ENCODE peak calls at places on chromosomes 13 and 19, in ten cellular contexts. X is COLO829; Y is posterior cingulate gyrus; P is ACHN; W is astrocyte of the hippocampus; Q is T-helper 2 cell; K is NCI-H345; U is HCEC 1CT; J is foreskin fibroblast; I is activated CD8-positive, alpha-beta memory T cell treated with anti-CD3 and anti-CD28 coated beads, Interleukin-2, amount 10 ng/mL, durations not matched to agents 7 days and 5 days. L is an unnamed sample.
A peak's percentile ranks its signal among the peaks of the same experiment; 100 is the strongest.

GRCh38 chr13:21333186-21333585 is 125.9 kb downstream of the ZDHHC20 start:
- DNase-seq in X (no peak), Y (no peak), P (no peak), W (no peak), Q (no peak), K (no peak), U (no peak), J (no peak), I (no peak), L (no peak)

GRCh38 chr13:35925669-35926068 is 205.5 kb downstream of the DCLK1 start:
- DNase-seq in X (no peak), Y (no peak), P (no peak), W (peak; percentile 21), Q (no peak), K (no peak), U (no peak), J (no peak), I (no peak), L (no peak)

GRCh38 chr13:113129921-113130750 is 7.5 kb downstream of the F10 start:
- DNase-seq in X (no peak), Y (no peak), P (no peak), W (no peak), Q (no peak), K (no peak), U (no peak), J (no peak), I (peak; percentile 53), L (no peak)

GRCh38 chr19:46618670-46619231 is 6.1 kb downstream of the PTGIR start:
- DNase-seq in X (no peak), Y (no peak), P (no peak), W (no peak), Q (no peak), K (peak; percentile 1), U (peak; percentile 21), J (peak; percentile 72), I (no peak), L (no peak)

GRCh38 chr19:10118960-10119359 is 739 bp downstream of the EIF3G start:
- DNase-seq in X (no peak), Y (no peak), P (no peak), W (no peak), Q (no peak), K (no peak), U (no peak), J (peak; percentile 53), I (no peak), L (no peak)

GRCh38 chr19:48568345-48568886 is 16.4 kb downstream of the SULT2B1 start:
- DNase-seq in X (peak; percentile 63), Y (peak; percentile 52), P (peak; percentile 93), W (peak; percentile 96), Q (no peak), K (no peak), U (peak; percentile 87), J (peak; percentile 95), I (no peak), L (peak; percentile 46)

GRCh38 chr19:5452594-5453565 is 2.3 kb upstream of the ZNRF4 start:
- DNase-seq in X (peak; percentile 70), Y (no peak), P (no peak), W (no peak), Q (no peak), K (no peak), U (peak; percentile 9), J (peak; percentile 23), I (no peak), L (peak; percentile 61)

GRCh38 chr19:11377756-11378155 is 3.3 kb downstream of the SWSAP1 start:
- DNase-seq in X (no peak), Y (no peak), P (no peak), W (peak; percentile 16), Q (no peak), K (no peak), U (peak; percentile 54), J (peak; percentile 62), I (no peak), L (no peak)

GRCh38 chr13:113816248-113816924 is 47.5 kb downstream of the GAS6 start:
- DNase-seq in X (no peak), Y (no peak), P (no peak), W (no peak), Q (no peak), K (no peak), U (no peak), J (peak; percentile 63), I (no peak), L (peak; percentile 17)

GRCh38 chr19:28940751-28941500 is 272.0 kb downstream of the UQCRFS1 start:
- DNase-seq in X (no peak), Y (peak; percentile 14), P (no peak), W (no peak), Q (no peak), K (no peak), U (no peak), J (peak; percentile 85), I (no peak), L (no peak)

GRCh38 chr13:22933571-22934181 is 247.1 kb upstream of the SGCG start:
- DNase-seq in X (no peak), Y (no peak), P (no peak), W (no peak), Q (no peak), K (no peak), U (no peak), J (no peak), I (no peak), L (no peak)

GRCh38 chr19:17264641-17264979 is at the start of gene USHBP1:
- DNase-seq in X (no peak), Y (no peak), P (no peak), W (no peak), Q (no peak), K (no peak), U (no peak), J (no peak), I (no peak), L (no peak)

GRCh38 chr13:85091835-85092234 is 707.4 kb downstream of the SLITRK6 start:
- DNase-seq in X (no peak), Y (no peak), P (no peak), W (peak; percentile 2), Q (no peak), K (no peak), U (no peak), J (no peak), I (no peak), L (no peak)

GRCh38 chr19:46040952-46041500 is at the start of gene IGFL4:
- DNase-seq in X (peak; percentile 42), Y (no peak), P (no peak), W (peak; percentile 37), Q (no peak), K (peak; percentile 42), U (no peak), J (no peak), I (no peak), L (no peak)

GRCh38 chr13:26168276-26168814 is 53.8 kb downstream of the RNF6 start:
- DNase-seq in X (no peak), Y (no peak), P (no peak), W (no peak), Q (no peak), K (no peak), U (peak; percentile 7), J (peak; percentile 40), I (no peak), L (no peak)

GRCh38 chr13:57787058-57787791 is 155.7 kb downstream of the PCDH17 start:
- DNase-seq in X (no peak), Y (no peak), P (no peak), W (no peak), Q (no peak), K (no peak), U (no peak), J (no peak), I (no peak), L (no peak)